ENCODE peak calls at places on chromosomes 2 and 18, in ten cellular contexts. I, P, C, V, Q, L, O, J, R and E are unnamed samples.

GRCh38 chr2:128686498-128686861 is 367.8 kb upstream of the HS6ST1 start:
- DNase-seq in Q (no peak), L (no peak), V (no peak), R (no peak), J (no peak), C (no peak), O (no peak), I (no peak), P (no peak), E (no peak)

GRCh38 chr2:236916181-236916580 is 169.5 kb upstream of the COPS8 start:
- DNase-seq in P (no peak), R (no peak), L (no peak), I (no peak), V (peak), O (no peak), C (no peak), J (no peak), Q (no peak), E (no peak)

GRCh38 chr2:65397122-65397521 is 35.3 kb downstream of the SPRED2 start:
- DNase-seq in O (no peak), C (no peak), Q (no peak), R (no peak), L (no peak), J (no peak), P (no peak), I (no peak), V (no peak), E (no peak)

GRCh38 chr18:23563377-23564043 is 22.8 kb downstream of the NPC1 start:
- DNase-seq in L (no peak), O (no peak), J (no peak), R (no peak), C (no peak), V (no peak), P (no peak), I (no peak), Q (no peak), E (peak)

GRCh38 chr2:239829326-239829725 is 195.8 kb downstream of the NDUFA10 start:
- DNase-seq in R (no peak), P (peak), Q (no peak), J (no peak), V (no peak), O (no peak), C (no peak), I (peak), L (no peak), E (no peak)

GRCh38 chr2:120261387-120262006 is 8.8 kb downstream of the RALB start:
- DNase-seq in L (no peak), Q (no peak), P (no peak), J (no peak), I (no peak), R (no peak), O (no peak), V (no peak), C (no peak), E (no peak)

GRCh38 chr2:64686283-64686956 is 32.7 kb upstream of the SERTAD2 start:
- DNase-seq in L (no peak), I (no peak), Q (no peak), J (no peak), V (no peak), R (no peak), O (no peak), C (no peak), P (no peak), E (no peak)

GRCh38 chr2:166764702-166765101 is 123.6 kb upstream of the XIRP2 start:
- DNase-seq in R (no peak), C (no peak), Q (no peak), I (no peak), V (no peak), J (no peak), L (no peak), O (no peak), P (no peak), E (no peak)

GRCh38 chr2:215728504-215729065 is 284.8 kb downstream of the MREG start:
- DNase-seq in R (peak), O (no peak), Q (no peak), C (no peak), V (no peak), L (no peak), P (no peak), I (no peak), J (no peak), E (no peak)

GRCh38 chr2:54015809-54016703 is 45.3 kb upstream of the PSME4 start:
- DNase-seq in L (no peak), R (no peak), J (no peak), P (no peak), C (no peak), V (no peak), O (no peak), Q (no peak), I (no peak), E (no peak)

GRCh38 chr2:187302619-187303018 is 145.4 kb downstream of the CALCRL start:
- DNase-seq in L (no peak), P (no peak), R (no peak), I (no peak), O (no peak), V (peak), J (no peak), Q (no peak), C (no peak), E (no peak)

GRCh38 chr2:28717339-28717758 is 34.3 kb upstream of the PPP1CB start:
- DNase-seq in V (peak), J (peak), Q (no peak), L (peak), C (no peak), R (peak), I (peak), P (no peak), O (peak), E (peak)

GRCh38 chr2:238520359-238520886 is 93.7 kb downstream of the ASB1 start:
- DNase-seq in L (no peak), Q (no peak), V (no peak), P (no peak), C (no peak), R (no peak), O (no peak), I (no peak), J (no peak), E (no peak)

GRCh38 chr2:17962874-17963273 is 84.4 kb downstream of the KCNS3 start:
- DNase-seq in R (no peak), L (no peak), Q (no peak), C (no peak), J (no peak), V (no peak), O (no peak), P (no peak), I (no peak), E (no peak)

GRCh38 chr18:35588995-35589394 is 7.5 kb downstream of the GALNT1 start:
- DNase-seq in R (no peak), J (no peak), O (no peak), V (no peak), Q (no peak), P (peak), I (no peak), C (no peak), L (no peak), E (no peak)

GRCh38 chr2:33380661-33381183 is 95.7 kb upstream of the RASGRP3 start:
- DNase-seq in O (no peak), I (no peak), L (no peak), Q (no peak), C (no peak), J (no peak), V (no peak), P (no peak), R (no peak), E (no peak)

GRCh38 chr2:46047280-46047679 is 249.9 kb upstream of the EPAS1 start:
- DNase-seq in J (no peak), L (no peak), P (no peak), V (no peak), O (no peak), Q (no peak), R (no peak), I (no peak), C (no peak), E (no peak)

GRCh38 chr2:88355486-88355885 is 97.0 kb downstream of the FOXI3 start:
- DNase-seq in Q (no peak), V (no peak), J (no peak), O (no peak), R (no peak), P (no peak), I (no peak), C (no peak), L (no peak), E (no peak)

GRCh38 chr2:125397535-125398251 is 1258.3 kb upstream of the GYPC start:
- DNase-seq in Q (no peak), P (no peak), L (no peak), O (no peak), J (no peak), V (no peak), C (no peak), I (no peak), R (no peak), E (no peak)

GRCh38 chr2:649461-650342 is 27.5 kb downstream of the TMEM18 start:
- DNase-seq in C (no peak), J (no peak), R (no peak), V (no peak), P (no peak), I (no peak), Q (no peak), L (no peak), O (no peak), E (peak)

GRCh38 chr2:16818203-16818556 is 152.5 kb upstream of the CYRIA start:
- DNase-seq in V (no peak), J (no peak), I (no peak), Q (no peak), C (no peak), R (no peak), O (no peak), P (no peak), L (no peak), E (no peak)

GRCh38 chr2:24359129-24359528 is 1.2 kb downstream of the ITSN2 start:
- DNase-seq in C (no peak), Q (no peak), V (no peak), R (no peak), P (no peak), O (no peak), I (no peak), L (no peak), J (no peak), E (no peak)

GRCh38 chr2:2843969-2844548 is 513.0 kb upstream of the MYT1L start:
- DNase-seq in I (peak), P (no peak), V (no peak), R (no peak), C (peak), L (no peak), O (no peak), J (peak), Q (no peak), E (peak)

GRCh38 chr2:53202063-53202462 is 565.5 kb upstream of the CHAC2 start:
- DNase-seq in L (no peak), O (no peak), J (peak), C (no peak), V (peak), Q (no peak), I (no peak), P (no peak), R (peak), E (no peak)

GRCh38 chr18:71902482-71902881 is 641.7 kb downstream of the CBLN2 start:
- DNase-seq in C (no peak), O (no peak), Q (no peak), V (no peak), R (no peak), I (no peak), P (no peak), J (no peak), L (no peak), E (no peak)

GRCh38 chr2:229622495-229623355 is 91.6 kb downstream of the DNER start:
- DNase-seq in L (no peak), J (no peak), Q (no peak), C (no peak), R (no peak), I (no peak), V (no peak), P (no peak), O (no peak), E (no peak)

GRCh38 chr2:103804013-103804412 is 1042.2 kb downstream of the TMEM182 start:
- DNase-seq in J (no peak), C (no peak), V (no peak), I (no peak), O (no peak), R (no peak), Q (no peak), P (no peak), L (no peak), E (no peak)

GRCh38 chr2:41710944-41711343 is 336.9 kb upstream of the PKDCC start:
- DNase-seq in R (no peak), L (no peak), V (no peak), Q (no peak), P (no peak), I (no peak), O (no peak), J (no peak), C (no peak), E (no peak)

GRCh38 chr18:50128506-50129271 is 66.3 kb downstream of the MYO5B start:
- DNase-seq in C (no peak), P (no peak), L (no peak), O (no peak), J (peak), V (peak), Q (no peak), R (no peak), I (no peak), E (no peak)

GRCh38 chr2:59301466-59302402 is 1060.6 kb upstream of the FANCL start:
- DNase-seq in Q (no peak), I (peak), R (peak), L (peak), C (peak), J (peak), P (peak), V (peak), O (no peak), E (peak)

GRCh38 chr2:177169810-177170514 is 42.6 kb upstream of the HNRNPA3 start:
- DNase-seq in V (no peak), I (no peak), L (no peak), R (no peak), O (no peak), J (no peak), P (no peak), Q (no peak), C (no peak), E (no peak)

GRCh38 chr2:47086571-47086970 is 68.5 kb downstream of the STPG4 start:
- DNase-seq in J (no peak), V (no peak), I (no peak), R (no peak), P (no peak), L (no peak), C (no peak), O (no peak), Q (no peak), E (no peak)

GRCh38 chr2:149597050-149598013 is 9.8 kb upstream of the MMADHC start:
- DNase-seq in V (peak), J (peak), R (peak), L (peak), P (peak), I (peak), Q (peak), C (peak), O (no peak), E (peak)

GRCh38 chr2:172038604-172039003 is 38.9 kb downstream of the METAP1D start:
- DNase-seq in R (no peak), I (no peak), O (no peak), C (no peak), P (no peak), J (no peak), Q (no peak), V (no peak), L (no peak), E (no peak)

GRCh38 chr2:216739035-216739434 is 43.7 kb upstream of the IGFBP5 start:
- DNase-seq in J (no peak), L (no peak), C (no peak), P (no peak), Q (no peak), R (no peak), O (no peak), I (no peak), V (no peak), E (no peak)

GRCh38 chr18:56146565-56146964 is 491.8 kb downstream of the TXNL1 start:
- DNase-seq in V (no peak), P (no peak), C (no peak), O (no peak), I (no peak), Q (no peak), R (no peak), J (no peak), L (no peak), E (no peak)

DNA sequence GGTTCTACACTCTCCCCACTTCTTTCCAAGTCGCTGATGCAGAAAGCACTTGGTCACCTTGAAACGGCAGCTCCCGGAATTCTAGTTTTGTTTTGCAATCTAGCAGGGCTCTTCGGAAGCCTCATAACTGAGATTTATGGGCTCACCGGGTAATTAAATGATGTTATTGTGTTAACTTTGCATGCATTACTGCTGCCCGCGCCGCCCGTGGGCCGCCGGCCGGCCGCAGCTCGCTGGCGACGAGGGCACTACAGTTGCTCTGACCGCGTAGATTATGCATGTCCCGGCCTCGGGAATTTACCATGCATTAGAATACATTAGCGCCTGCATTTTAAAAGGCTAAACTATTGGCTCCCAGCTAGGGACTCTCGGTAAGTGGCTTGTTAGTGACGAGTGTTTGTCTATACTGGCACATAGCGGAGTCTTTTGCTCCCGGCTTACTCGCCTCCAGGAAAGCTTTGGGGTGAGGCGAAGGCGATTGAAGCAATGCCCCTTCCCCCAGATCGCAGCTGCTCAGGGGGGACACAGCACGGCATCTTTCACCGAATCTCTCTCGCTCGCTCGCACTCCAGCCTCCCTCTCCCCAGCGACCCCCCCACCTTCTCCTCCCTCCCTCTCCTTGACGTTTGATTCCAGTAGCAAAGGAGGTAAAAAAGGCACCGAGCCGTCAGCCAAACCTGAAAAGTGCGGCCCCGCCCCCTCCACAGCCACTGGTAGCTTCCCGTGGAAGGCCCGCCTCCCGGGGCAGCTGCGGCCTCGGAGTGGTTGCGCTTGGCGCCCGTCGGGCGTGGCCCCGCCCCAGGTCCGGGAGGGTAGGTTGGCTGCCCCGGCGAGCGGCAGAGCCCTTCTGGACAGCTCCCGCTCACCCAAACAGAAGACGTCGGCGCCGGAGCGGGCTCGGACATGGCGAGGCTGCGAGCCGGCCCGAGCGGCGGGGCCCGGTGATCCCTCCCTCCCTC is at the start of gene ONECUT2:
- DNase-seq in L (peak), J (peak), P (peak), I (peak), C (peak), O (peak), R (peak), Q (peak), V (peak), E (peak)
- TF ChIP-seq POLR2A in L (no peak), J (peak), P (no peak), I (no peak), C (no peak), O (no peak), R (no peak), Q (no peak), V (no peak), E (no peak)

DNA sequence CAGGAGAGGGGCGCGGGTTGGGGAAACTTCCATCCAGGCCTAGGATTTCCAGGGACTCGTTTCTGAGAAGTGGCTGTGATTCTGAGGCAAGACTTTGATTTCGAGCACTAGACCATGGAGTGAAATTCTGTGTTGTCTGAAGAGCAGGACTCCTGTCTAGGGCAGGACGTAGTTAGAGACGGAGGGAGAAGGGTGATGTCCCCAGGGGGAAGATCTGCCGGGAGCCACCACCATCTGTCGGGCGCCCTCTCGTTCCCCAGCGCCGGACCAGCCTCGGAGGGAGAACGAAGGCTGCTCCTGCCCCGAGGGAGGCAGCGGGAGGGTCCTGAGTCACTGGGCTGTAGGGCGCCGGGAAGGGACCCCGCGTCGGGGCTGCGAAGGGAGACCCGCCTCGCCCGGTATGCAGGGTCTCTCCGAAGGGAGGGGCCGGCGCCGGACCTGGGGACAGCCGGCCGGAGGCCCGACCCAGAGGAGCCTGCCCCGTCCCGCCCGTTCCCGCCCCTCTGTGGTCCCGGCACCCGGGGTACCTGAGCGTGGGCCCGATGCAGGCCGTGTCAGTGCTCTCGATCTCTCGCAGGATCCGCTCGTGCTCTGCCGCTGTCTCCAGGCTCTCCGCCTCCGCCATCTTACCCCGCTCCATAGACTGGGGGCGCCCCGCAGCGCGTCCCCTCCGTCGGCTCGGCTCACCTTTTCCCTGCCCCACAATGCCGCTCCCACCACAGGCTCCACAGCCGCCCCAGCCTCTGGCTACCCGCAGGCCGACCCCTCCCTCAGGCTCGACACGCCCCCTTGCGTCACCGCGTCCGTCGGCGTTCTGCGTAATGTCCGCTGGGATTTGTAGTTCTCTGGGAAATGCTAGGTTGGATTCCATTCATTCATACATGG is at the start of gene EXOC6B:
- DNase-seq in I (peak), P (peak), O (peak), V (peak), J (peak), L (peak), Q (peak), C (peak), R (peak), E (peak)
- TF ChIP-seq CTCF in I (peak), P (no peak), O (peak), V (peak), J (no peak), L (no peak), Q (no peak), C (no peak), R (no peak), E (no peak)

GRCh38 chr2:170966648-170967396 is 37.8 kb downstream of the GORASP2 start:
- DNase-seq in P (no peak), L (no peak), C (peak), R (no peak), J (no peak), V (no peak), I (no peak), Q (no peak), O (no peak), E (no peak)
- TF ChIP-seq POLR2A in P (no peak), L (no peak), C (no peak), R (no peak), J (no peak), V (no peak), I (no peak), Q (no peak), O (no peak), E (no peak)

GRCh38 chr2:135048122-135048521 is 875 bp upstream of the MAP3K19 start:
- DNase-seq in Q (no peak), I (no peak), L (no peak), R (no peak), P (no peak), O (no peak), J (no peak), V (no peak), C (no peak), E (no peak)

GRCh38 chr2:135047295-135047694 is at the start of gene MAP3K19:
- DNase-seq in O (no peak), C (no peak), R (no peak), J (no peak), P (no peak), V (no peak), I (no peak), Q (no peak), L (no peak), E (no peak)

GRCh38 chr2:135037831-135038230 is 9.4 kb downstream of the MAP3K19 start:
- DNase-seq in C (no peak), R (no peak), O (no peak), V (no peak), Q (no peak), P (no peak), J (no peak), I (no peak), L (no peak), E (no peak)

DNA sequence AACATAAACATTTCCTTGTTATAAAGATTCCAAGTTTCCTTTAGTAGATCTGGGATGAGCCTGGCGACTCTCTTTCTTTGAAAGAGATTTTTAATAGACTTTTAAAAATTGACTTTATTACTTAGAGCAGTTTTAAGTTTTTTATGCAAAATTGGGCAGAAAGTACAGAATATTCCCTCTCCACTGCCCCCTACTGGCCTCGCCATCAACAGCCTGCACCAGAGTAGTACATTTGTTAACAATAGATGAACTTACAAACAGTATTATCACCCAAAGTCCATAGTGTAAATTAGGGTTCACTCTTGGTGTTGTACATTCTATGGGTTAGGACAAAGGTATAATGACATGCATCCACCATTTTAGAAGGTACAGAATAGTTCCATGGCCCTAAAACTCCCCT is 3.9 kb downstream of the MAP3K19 start:
- DNase-seq in P (no peak), J (peak), L (no peak), C (peak), R (no peak), O (no peak), I (no peak), Q (no peak), V (no peak), E (no peak)
- TF ChIP-seq CTCF in P (no peak), J (no peak), L (no peak), C (peak), R (peak), O (no peak), I (peak), Q (no peak), V (peak), E (no peak)